ENCODE peak calls at places on chromosomes 6 and 20, in nine cellular contexts. X, M, P, O, A, B, U, Q and Z are unnamed samples.

GRCh38 chr6:10884245-10884972 is 2.4 kb upstream of the SYCP2L start:
- DNase-seq in X (no peak), M (peak; percentile 48), P (no peak), O (peak; percentile 79), A (no peak), B (no peak), U (no peak), Q (no peak), Z (no peak)

GRCh38 chr6:122151066-122151465 is 248.4 kb upstream of the HSF2 start:
- DNase-seq in X (no peak), M (no peak), P (no peak), O (no peak), A (no peak), B (no peak), U (no peak), Q (no peak), Z (no peak)

GRCh38 chr20:62027116-62027515 is 38.6 kb downstream of the TAF4 start:
- DNase-seq in X (no peak), M (no peak), P (no peak), O (no peak), A (no peak), B (peak; percentile 45), U (no peak), Q (no peak), Z (no peak)

GRCh38 chr6:27617700-27618689 is 145.1 kb upstream of the ZNF184 start:
- DNase-seq in X (no peak), M (peak; percentile 60), P (peak; percentile 73), O (peak; percentile 78), A (peak; percentile 62), B (peak; percentile 64), U (peak; percentile 65), Q (no peak), Z (no peak)

GRCh38 chr6:118810420-118811027 is 83.4 kb upstream of the ASF1A start:
- DNase-seq in X (no peak), M (no peak), P (no peak), O (peak; percentile 41), A (no peak), B (no peak), U (no peak), Q (no peak), Z (peak; percentile 50)

GRCh38 chr6:110617057-110617456 is 140.6 kb upstream of the SLC22A16 start:
- DNase-seq in X (no peak), M (no peak), P (no peak), O (no peak), A (no peak), B (no peak), U (no peak), Q (no peak), Z (no peak)

GRCh38 chr20:13671500-13672288 is 33.0 kb upstream of the TASP1 start:
- DNase-seq in X (no peak), M (no peak), P (peak; percentile 33), O (no peak), A (no peak), B (peak; percentile 94), U (no peak), Q (no peak), Z (no peak)

GRCh38 chr6:1400126-1400850 is 10.9 kb downstream of the FOXF2 start:
- DNase-seq in X (no peak), M (no peak), P (no peak), O (no peak), A (no peak), B (no peak), U (no peak), Q (no peak), Z (no peak)

GRCh38 chr20:58570181-58570859 is 55.1 kb upstream of the APCDD1L start:
- DNase-seq in X (peak; percentile 82), M (no peak), P (no peak), O (no peak), A (no peak), B (no peak), U (no peak), Q (no peak), Z (no peak)

GRCh38 chr6:157066781-157067491 is 256.4 kb downstream of the TMEM242 start:
- DNase-seq in X (no peak), M (no peak), P (peak; percentile 12), O (no peak), A (no peak), B (peak; percentile 17), U (no peak), Q (no peak), Z (no peak)

GRCh38 chr20:23641936-23642751 is 4.4 kb upstream of the CST3 start:
- DNase-seq in X (no peak), M (no peak), P (peak; percentile 75), O (no peak), A (no peak), B (peak; percentile 69), U (peak; percentile 62), Q (no peak), Z (no peak)

GRCh38 chr6:5215181-5215580 is 45.6 kb downstream of the LYRM4 start:
- DNase-seq in X (no peak), M (no peak), P (peak; percentile 56), O (no peak), A (no peak), B (no peak), U (no peak), Q (no peak), Z (no peak)

GRCh38 chr6:26175428-26176181 is 88.4 kb downstream of the HFE start:
- DNase-seq in X (no peak), M (peak; percentile 67), P (peak; percentile 71), O (peak; percentile 83), A (no peak), B (peak; percentile 72), U (peak; percentile 58), Q (peak; percentile 73), Z (peak; percentile 79)

GRCh38 chr6:32837651-32838113 is 857 bp downstream of the TAP2 start:
- DNase-seq in X (no peak), M (no peak), P (peak; percentile 55), O (no peak), A (no peak), B (peak; percentile 41), U (no peak), Q (no peak), Z (no peak)

GRCh38 chr6:134714679-134715078 is 235.2 kb downstream of the ALDH8A1 start:
- DNase-seq in X (no peak), M (no peak), P (peak; percentile 54), O (no peak), A (no peak), B (peak; percentile 12), U (peak; percentile 33), Q (no peak), Z (no peak)

DNA sequence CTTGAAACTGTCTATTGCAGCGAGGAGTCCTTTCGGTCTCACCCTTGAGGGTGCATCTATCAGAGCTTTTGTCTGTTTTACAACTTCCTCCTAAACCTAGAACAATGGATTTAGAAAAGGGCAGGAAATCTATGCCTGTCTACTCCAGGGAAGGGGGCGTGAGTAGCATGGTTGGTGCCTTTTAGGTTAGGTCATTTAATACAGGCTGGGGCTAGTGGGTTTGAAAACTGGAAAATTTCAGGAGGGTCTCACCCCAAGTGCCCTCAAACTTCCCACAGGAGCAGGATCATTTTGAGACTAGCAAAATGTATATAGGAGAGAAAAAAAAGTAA is 33.5 kb upstream of the BMP6 start:
- DNase-seq in X (no peak), M (no peak), P (no peak), O (no peak), A (no peak), B (no peak), U (no peak), Q (no peak), Z (no peak)
- TF ChIP-seq EZH2phosphoT487 in X (no peak), M (no peak), P (no peak), O (no peak), A (no peak), B (no peak), U (no peak), Q (no peak), Z (no peak)

DNA sequence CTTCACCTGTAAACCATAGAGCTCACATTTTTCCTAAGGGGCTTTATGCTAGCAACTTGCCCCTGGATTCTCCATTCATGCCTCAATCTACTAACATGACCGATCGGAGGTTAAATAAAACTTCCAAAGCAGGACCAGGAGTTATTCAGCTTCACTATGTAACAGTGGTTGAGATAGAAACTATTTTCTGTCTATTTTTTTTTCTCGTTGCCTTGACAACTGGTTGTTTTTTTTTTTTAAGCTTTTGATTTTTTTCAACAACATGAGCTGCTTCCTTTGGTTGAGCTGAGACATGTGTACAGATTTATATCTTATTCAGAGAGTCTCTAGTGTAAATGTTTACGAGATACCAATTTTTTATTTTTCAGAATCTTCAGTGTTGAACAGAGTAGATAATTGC is 85.7 kb downstream of the SHLD1 start:
- DNase-seq in X (no peak), M (no peak), P (no peak), O (no peak), A (no peak), B (peak; percentile 66), U (no peak), Q (no peak), Z (no peak)
- H2AFZ ChIP-seq in X (no peak overlapping the region), M (no peak overlapping the region), P (no peak overlapping the region), O (no peak overlapping the region), A (no peak overlapping the region), B (no peak overlapping the region), U (no peak overlapping the region), Q (no peak overlapping the region), Z (no peak overlapping the region)

DNA sequence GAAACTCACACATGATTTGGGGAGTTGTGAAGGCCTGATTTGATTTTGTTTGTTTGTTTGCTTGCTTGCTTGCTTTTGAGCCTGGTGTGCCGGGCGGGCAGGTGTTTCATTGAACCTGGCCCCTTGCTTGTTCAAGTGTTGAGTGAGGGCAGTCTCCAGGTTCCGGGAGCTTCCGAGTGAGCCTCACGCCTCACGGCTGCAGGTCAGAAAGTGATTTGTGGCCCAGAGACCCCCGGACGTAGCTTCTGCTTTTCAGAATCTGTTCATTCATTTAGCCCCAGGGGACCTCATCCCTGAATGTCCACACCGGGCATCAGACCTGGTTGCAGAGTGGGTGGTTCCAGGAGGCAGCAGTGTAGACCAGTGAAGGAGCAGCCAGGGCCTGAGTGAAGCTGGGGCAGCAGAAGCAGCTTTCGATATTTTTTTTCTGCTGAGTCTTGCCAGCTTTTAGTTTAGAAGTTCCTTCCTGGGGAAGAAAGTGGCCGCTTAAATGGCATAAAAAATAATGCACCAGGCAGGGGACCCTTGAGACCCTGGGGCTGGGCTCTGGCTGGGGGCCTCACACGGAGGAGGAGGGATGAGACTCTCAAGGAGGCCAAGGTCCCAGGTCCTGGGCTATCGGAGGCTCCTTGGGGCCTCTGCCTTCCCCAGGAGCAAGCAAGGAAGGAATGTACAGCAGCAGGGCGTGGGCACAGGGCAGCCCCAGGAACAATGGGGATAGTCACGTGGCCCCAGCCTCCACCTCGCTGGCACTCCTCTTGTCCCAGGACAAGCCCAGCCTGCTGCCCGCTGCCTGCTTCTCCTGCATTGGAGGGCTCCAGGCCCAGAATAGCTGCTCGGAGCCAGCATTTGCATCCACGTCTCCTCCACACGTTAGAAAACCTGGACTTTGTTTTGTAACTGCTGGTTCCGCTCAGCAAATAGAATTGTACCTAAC is 89.2 kb upstream of the BHLHE23 start:
- DNase-seq in X (no peak), M (no peak), P (no peak), O (no peak), A (no peak), B (no peak), U (no peak), Q (no peak), Z (no peak)
- H3K4me2 ChIP-seq in X (no peak overlapping the region), M (no peak overlapping the region), P (no peak overlapping the region), O (no peak overlapping the region), A (no peak overlapping the region), B (no peak overlapping the region), U (no peak overlapping the region), Q (no peak overlapping the region), Z (no peak overlapping the region)

DNA sequence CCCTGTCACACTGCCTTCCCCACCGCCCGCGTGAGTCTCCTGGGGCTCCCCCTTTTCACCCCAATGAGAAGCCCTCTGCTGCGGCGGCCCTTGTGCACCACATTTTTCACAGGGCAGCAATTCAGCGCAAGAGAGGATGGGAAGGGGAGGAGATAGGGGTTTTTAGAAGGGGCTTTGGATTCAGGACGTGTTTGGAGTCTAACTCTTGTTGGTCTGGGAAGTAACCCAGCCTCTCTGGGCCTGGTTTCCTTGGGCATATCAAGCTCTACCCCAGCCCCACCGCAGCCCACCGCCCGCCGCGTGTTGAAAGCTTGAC is 663 bp upstream of the ARFGEF3 start:
- DNase-seq in X (no peak), M (no peak), P (no peak), O (peak; percentile 51), A (no peak), B (no peak), U (no peak), Q (no peak), Z (no peak)
- TF ChIP-seq EZH2phosphoT487 in X (no peak), M (no peak), P (no peak), O (no peak), A (no peak), B (no peak), U (no peak), Q (no peak), Z (no peak)